ENCODE peak calls at places on chromosomes 16 and 17, in seven cellular contexts. B is fibroblast of mammary gland, D is AG08395, H is NCI-H226, P is cardiac muscle cell, U is HCT116, T is prostate gland. S is an unnamed sample.

GRCh38 chr16:84699147-84699711 is 571 bp upstream of the USP10 start:
- DNase-seq in U (no peak), H (peak), T (no peak), B (no peak), D (no peak), P (no peak), S (no peak)

GRCh38 chr17:4902540-4902939 is 358 bp downstream of the CHRNE start:
- DNase-seq in D (no peak), B (no peak), H (no peak), U (no peak), T (no peak), P (no peak), S (no peak)

GRCh38 chr16:56269824-56270684 is 78.8 kb downstream of the GNAO1 start:
- DNase-seq in D (peak), H (no peak), U (no peak), B (peak), T (no peak), P (peak), S (peak)

GRCh38 chr17:60641126-60641525 is 36.5 kb upstream of the BCAS3 start:
- DNase-seq in P (no peak), H (no peak), D (no peak), U (no peak), T (no peak), B (peak), S (no peak)

GRCh38 chr16:3725291-3725690 is 8.0 kb upstream of the TRAP1 start:
- DNase-seq in D (no peak), H (no peak), T (no peak), P (no peak), B (no peak), U (no peak), S (no peak)

GRCh38 chr16:69476920-69477418 is 52.5 kb downstream of the CYB5B start:
- DNase-seq in B (peak), U (peak), P (peak), D (peak), T (no peak), H (peak), S (peak)

GRCh38 chr16:49824600-49824999 is 31.3 kb downstream of the ZNF423 start:
- DNase-seq in T (no peak), P (no peak), U (no peak), B (no peak), D (no peak), H (no peak), S (no peak)

GRCh38 chr16:10594312-10594950 is 14.0 kb upstream of the EMP2 start:
- DNase-seq in U (no peak), H (no peak), T (peak), P (no peak), D (no peak), B (no peak), S (no peak)

GRCh38 chr16:22937169-22937568 is 123.2 kb downstream of the HS3ST2 start:
- DNase-seq in D (no peak), P (no peak), H (no peak), U (no peak), T (no peak), B (no peak), S (no peak)

GRCh38 chr17:1621273-1621954 is 7.2 kb downstream of the SLC43A2 start:
- DNase-seq in B (no peak), P (no peak), T (no peak), H (no peak), D (no peak), U (no peak), S (no peak)

GRCh38 chr17:78995022-78995760 is 14.4 kb downstream of the CANT1 start:
- DNase-seq in B (no peak), U (no peak), T (no peak), H (no peak), D (no peak), P (no peak), S (no peak)

GRCh38 chr17:50080827-50081226 is 14.3 kb upstream of the PDK2 start:
- DNase-seq in P (no peak), B (no peak), D (no peak), T (no peak), H (no peak), U (no peak), S (no peak)

GRCh38 chr17:18961634-18962493 is 9.9 kb downstream of the SLC5A10 start:
- DNase-seq in U (no peak), H (peak), B (peak), T (no peak), D (no peak), P (no peak), S (peak)

GRCh38 chr16:73170587-73170986 is 122.7 kb upstream of the ZFHX3 start:
- DNase-seq in T (no peak), D (no peak), U (no peak), P (no peak), H (no peak), B (no peak), S (no peak)

GRCh38 chr17:76014100-76014924 is 12.8 kb downstream of the EVPL start:
- DNase-seq in B (peak), H (no peak), U (peak), T (peak), P (peak), D (peak), S (peak)

GRCh38 chr16:89155851-89156739 is 15.5 kb upstream of the CDH15 start:
- DNase-seq in T (no peak), D (no peak), H (no peak), B (peak), P (peak), U (no peak), S (no peak)

GRCh38 chr16:61900482-61900881 is 135.8 kb downstream of the CDH8 start:
- DNase-seq in B (peak), D (peak), U (no peak), P (peak), H (peak), T (no peak), S (no peak)

GRCh38 chr17:4582101-4582501 is 2.2 kb upstream of the SMTNL2 start:
- DNase-seq in B (no peak), T (no peak), D (no peak), H (peak), U (no peak), P (no peak), S (no peak)